ENCODE peak calls at places on chromosomes 5 and 9, in eight cellular contexts. One of them, this sample, is unnamed.

GRCh38 chr5:40717281-40717680 is 37.6 kb downstream of the PTGER4 start:
- DNase-seq in GM23248: peak; percentile 81
- DNase-seq in HL-60: no peak
- DNase-seq in prostate gland: no peak
- DNase-seq in HepG2: no peak
- DNase-seq in neural progenitor cell: no peak
- DNase-seq in left lung: no peak
- DNase-seq in transverse colon: no peak
- DNase-seq in this sample: peak; percentile 46

GRCh38 chr5:16754621-16755020 is 137.8 kb upstream of the RETREG1 start:
- DNase-seq in HL-60: no peak
- DNase-seq in transverse colon: no peak
- DNase-seq in neural progenitor cell: peak; percentile 87
- DNase-seq in left lung: no peak
- DNase-seq in prostate gland: no peak
- DNase-seq in GM23248: no peak
- DNase-seq in HepG2: no peak
- DNase-seq in this sample: no peak

GRCh38 chr5:88825782-88826110 is 57.2 kb downstream of the MEF2C start:
- DNase-seq in left lung: no peak
- DNase-seq in transverse colon: no peak
- DNase-seq in HL-60: peak; percentile 1
- DNase-seq in HepG2: no peak
- DNase-seq in prostate gland: no peak
- DNase-seq in neural progenitor cell: no peak
- DNase-seq in GM23248: no peak
- DNase-seq in this sample: no peak

GRCh38 chr5:32462618-32463017 is 18.1 kb upstream of the ZFR start:
- DNase-seq in prostate gland: no peak
- DNase-seq in HepG2: no peak
- DNase-seq in GM23248: peak; percentile 92
- DNase-seq in left lung: no peak
- DNase-seq in HL-60: no peak
- DNase-seq in neural progenitor cell: no peak
- DNase-seq in transverse colon: no peak
- DNase-seq in this sample: peak; percentile 13

GRCh38 chr5:36664762-36665161 is 58.4 kb downstream of the SLC1A3 start:
- DNase-seq in GM23248: no peak
- DNase-seq in HepG2: no peak
- DNase-seq in transverse colon: no peak
- DNase-seq in neural progenitor cell: no peak
- DNase-seq in left lung: no peak
- DNase-seq in HL-60: no peak
- DNase-seq in prostate gland: no peak
- DNase-seq in this sample: no peak

GRCh38 chr5:1325870-1326546 is 18.9 kb downstream of the CLPTM1L start:
- DNase-seq in prostate gland: no peak
- DNase-seq in left lung: peak; percentile 67
- DNase-seq in transverse colon: no peak
- DNase-seq in neural progenitor cell: no peak
- DNase-seq in HL-60: no peak
- DNase-seq in HepG2: no peak
- DNase-seq in GM23248: peak; percentile 49
- DNase-seq in this sample: no peak

GRCh38 chr5:129830288-129830687 is 74.0 kb upstream of the CHSY3 start:
- DNase-seq in GM23248: no peak
- DNase-seq in prostate gland: no peak
- DNase-seq in neural progenitor cell: no peak
- DNase-seq in transverse colon: no peak
- DNase-seq in left lung: no peak
- DNase-seq in HepG2: no peak
- DNase-seq in HL-60: no peak
- DNase-seq in this sample: no peak

GRCh38 chr5:122420126-122420525 is 108.1 kb downstream of the SNCAIP start:
- DNase-seq in prostate gland: no peak
- DNase-seq in left lung: no peak
- DNase-seq in neural progenitor cell: no peak
- DNase-seq in transverse colon: no peak
- DNase-seq in HL-60: no peak
- DNase-seq in GM23248: no peak
- DNase-seq in HepG2: no peak
- DNase-seq in this sample: no peak

GRCh38 chr9:73074176-73074708 is 77.4 kb upstream of the ANXA1 start:
- DNase-seq in neural progenitor cell: no peak
- DNase-seq in transverse colon: no peak
- DNase-seq in HL-60: no peak
- DNase-seq in GM23248: no peak
- DNase-seq in HepG2: peak; percentile 70
- DNase-seq in left lung: no peak
- DNase-seq in prostate gland: no peak
- DNase-seq in this sample: no peak

GRCh38 chr5:7897014-7897600 is 28.2 kb downstream of the MTRR start:
- DNase-seq in neural progenitor cell: peak; percentile 42
- DNase-seq in left lung: no peak
- DNase-seq in HepG2: peak; percentile 21
- DNase-seq in HL-60: peak; percentile 35
- DNase-seq in prostate gland: no peak
- DNase-seq in GM23248: peak; percentile 65
- DNase-seq in transverse colon: peak; percentile 11
- DNase-seq in this sample: no peak

GRCh38 chr9:22037954-22038690 is 29.0 kb upstream of the CDKN2B start:
- DNase-seq in HepG2: no peak
- DNase-seq in left lung: no peak
- DNase-seq in prostate gland: no peak
- DNase-seq in HL-60: no peak
- DNase-seq in transverse colon: no peak
- DNase-seq in GM23248: peak; percentile 71
- DNase-seq in neural progenitor cell: no peak
- DNase-seq in this sample: no peak

GRCh38 chr5:16812911-16813310 is 123.2 kb downstream of the MYO10 start:
- DNase-seq in transverse colon: peak; percentile 14
- DNase-seq in HL-60: no peak
- DNase-seq in HepG2: peak; percentile 58
- DNase-seq in left lung: no peak
- DNase-seq in prostate gland: peak; percentile 77
- DNase-seq in neural progenitor cell: no peak
- DNase-seq in GM23248: no peak
- DNase-seq in this sample: peak; percentile 67

GRCh38 chr9:97900738-97901565 is 21.3 kb downstream of the TRMO start:
- DNase-seq in HepG2: peak; percentile 28
- DNase-seq in GM23248: peak; percentile 71
- DNase-seq in prostate gland: no peak
- DNase-seq in neural progenitor cell: peak; percentile 56
- DNase-seq in left lung: no peak
- DNase-seq in transverse colon: no peak
- DNase-seq in HL-60: peak; percentile 28
- DNase-seq in this sample: no peak

GRCh38 chr9:2623866-2624682 is 2.5 kb downstream of the VLDLR start:
- DNase-seq in transverse colon: no peak
- DNase-seq in HepG2: no peak
- DNase-seq in HL-60: no peak
- DNase-seq in neural progenitor cell: no peak
- DNase-seq in left lung: no peak
- DNase-seq in prostate gland: no peak
- DNase-seq in GM23248: no peak
- DNase-seq in this sample: no peak

GRCh38 chr5:137164536-137164935 is 334.6 kb downstream of the SPOCK1 start:
- DNase-seq in HepG2: no peak
- DNase-seq in HL-60: no peak
- DNase-seq in neural progenitor cell: no peak
- DNase-seq in left lung: no peak
- DNase-seq in transverse colon: no peak
- DNase-seq in prostate gland: no peak
- DNase-seq in GM23248: no peak
- DNase-seq in this sample: no peak

GRCh38 chr5:37490931-37491330 is 111.8 kb downstream of the WDR70 start:
- DNase-seq in left lung: no peak
- DNase-seq in HepG2: no peak
- DNase-seq in HL-60: no peak
- DNase-seq in transverse colon: no peak
- DNase-seq in GM23248: no peak
- DNase-seq in neural progenitor cell: no peak
- DNase-seq in prostate gland: no peak
- DNase-seq in this sample: no peak

GRCh38 chr5:126814721-126815404 is 37.9 kb downstream of the LMNB1 start:
- DNase-seq in HL-60: no peak
- DNase-seq in prostate gland: no peak
- DNase-seq in HepG2: no peak
- DNase-seq in transverse colon: no peak
- DNase-seq in left lung: no peak
- DNase-seq in GM23248: peak; percentile 54
- DNase-seq in neural progenitor cell: no peak
- DNase-seq in this sample: no peak

GRCh38 chr5:148559461-148559860 is 94.9 kb downstream of the HTR4 start:
- DNase-seq in HepG2: no peak
- DNase-seq in neural progenitor cell: no peak
- DNase-seq in GM23248: no peak
- DNase-seq in prostate gland: peak; percentile 13
- DNase-seq in transverse colon: peak; percentile 62
- DNase-seq in left lung: no peak
- DNase-seq in HL-60: no peak
- DNase-seq in this sample: no peak

GRCh38 chr5:53023969-53024368 is 34.8 kb downstream of the ITGA2 start:
- DNase-seq in prostate gland: no peak
- DNase-seq in GM23248: peak; percentile 95
- DNase-seq in transverse colon: no peak
- DNase-seq in HepG2: no peak
- DNase-seq in left lung: no peak
- DNase-seq in neural progenitor cell: no peak
- DNase-seq in HL-60: no peak
- DNase-seq in this sample: peak; percentile 83

GRCh38 chr9:87498816-87499454 is 1.3 kb downstream of the DAPK1 start:
- DNase-seq in neural progenitor cell: peak; percentile 35
- DNase-seq in prostate gland: no peak
- DNase-seq in HepG2: no peak
- DNase-seq in transverse colon: no peak
- DNase-seq in HL-60: no peak
- DNase-seq in left lung: no peak
- DNase-seq in GM23248: no peak
- DNase-seq in this sample: no peak
- H3K4me3 ChIP-seq in neural progenitor cell: peak overlapping the region; percentile 66
- H3K4me3 ChIP-seq in prostate gland: peak overlapping the region; percentile 65
- H3K4me3 ChIP-seq in HepG2: peak overlapping the region; percentile 79
- H3K4me3 ChIP-seq in transverse colon: peak overlapping the region; percentile 59
- H3K4me3 ChIP-seq in HL-60: no peak overlapping the region
- H3K4me3 ChIP-seq in left lung: peak overlapping the region; percentile 74
- H3K4me3 ChIP-seq in GM23248: peak overlapping the region; percentile 60
- H3K4me3 ChIP-seq in this sample: peak overlapping the region; percentile 55

GRCh38 chr5:96335873-96336272 is 97.2 kb downstream of the PCSK1 start:
- DNase-seq in neural progenitor cell: no peak
- DNase-seq in GM23248: peak; percentile 31
- DNase-seq in HL-60: no peak
- DNase-seq in prostate gland: no peak
- DNase-seq in left lung: no peak
- DNase-seq in transverse colon: no peak
- DNase-seq in HepG2: no peak
- DNase-seq in this sample: no peak
- H3K4me3 ChIP-seq in neural progenitor cell: no peak overlapping the region
- H3K4me3 ChIP-seq in GM23248: no peak overlapping the region
- H3K4me3 ChIP-seq in HL-60: no peak overlapping the region
- H3K4me3 ChIP-seq in prostate gland: no peak overlapping the region
- H3K4me3 ChIP-seq in left lung: no peak overlapping the region
- H3K4me3 ChIP-seq in transverse colon: no peak overlapping the region
- H3K4me3 ChIP-seq in HepG2: no peak overlapping the region
- H3K4me3 ChIP-seq in this sample: no peak overlapping the region

GRCh38 chr9:117704597-117704996 is 394 bp downstream of the TLR4 start:
- DNase-seq in left lung: no peak
- DNase-seq in prostate gland: no peak
- DNase-seq in neural progenitor cell: no peak
- DNase-seq in transverse colon: no peak
- DNase-seq in HepG2: no peak
- DNase-seq in HL-60: no peak
- DNase-seq in GM23248: no peak
- DNase-seq in this sample: no peak
- H3K4me3 ChIP-seq in left lung: peak overlapping the region; percentile 32
- H3K4me3 ChIP-seq in prostate gland: peak overlapping the region; percentile 8
- H3K4me3 ChIP-seq in neural progenitor cell: no peak overlapping the region
- H3K4me3 ChIP-seq in transverse colon: peak overlapping the region; percentile 25
- H3K4me3 ChIP-seq in HepG2: no peak overlapping the region
- H3K4me3 ChIP-seq in HL-60: peak overlapping the region; percentile 73
- H3K4me3 ChIP-seq in GM23248: peak overlapping the region; percentile 70
- H3K4me3 ChIP-seq in this sample: peak overlapping the region; percentile 35

DNA sequence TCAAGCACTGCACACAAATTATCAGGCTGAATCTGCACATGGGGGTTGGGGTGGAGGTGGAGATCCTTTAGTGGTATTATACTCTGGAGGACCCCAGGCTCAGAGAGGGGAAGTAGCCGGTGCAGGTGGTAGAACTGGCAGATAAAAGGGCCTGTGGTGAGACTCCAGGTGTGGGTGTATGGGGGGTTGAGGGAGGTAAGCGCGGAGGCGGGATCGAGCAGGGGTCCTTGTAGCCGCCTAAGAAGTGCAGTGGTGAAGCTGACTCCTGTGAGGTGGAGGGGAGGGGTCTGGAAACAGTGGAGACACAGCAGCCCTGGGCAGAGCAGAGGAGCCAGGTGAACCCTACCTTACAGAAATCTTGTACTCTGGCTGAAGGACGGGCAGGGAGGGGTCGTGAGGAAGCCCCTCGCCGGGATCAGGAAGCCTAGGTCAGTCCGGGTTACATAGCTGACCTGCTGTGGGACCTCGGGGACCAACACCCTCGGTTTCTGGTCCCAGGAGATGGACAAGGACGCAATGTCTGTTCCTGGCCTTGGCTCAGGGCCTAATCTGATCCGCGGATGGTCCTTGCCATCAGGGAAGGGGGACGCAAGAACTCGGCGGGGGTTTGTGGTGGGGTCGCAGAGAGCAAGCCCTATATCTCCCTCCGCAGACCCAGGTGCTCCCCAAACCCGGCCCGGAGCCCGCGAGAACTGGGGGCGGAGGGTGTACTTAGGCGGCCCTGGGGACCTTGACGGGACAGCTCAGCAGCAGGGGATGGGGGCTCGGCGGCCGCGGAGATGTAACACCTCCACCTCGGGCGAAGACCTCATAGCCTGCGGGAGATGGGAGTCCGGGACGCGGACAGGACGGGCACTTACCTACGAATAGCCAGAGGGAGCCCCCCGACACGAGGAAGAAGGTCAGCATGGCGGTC is 555 bp downstream of the ACSL6 start:
- DNase-seq in neural progenitor cell: peak; percentile 9
- DNase-seq in HL-60: no peak
- DNase-seq in GM23248: no peak
- DNase-seq in HepG2: no peak
- DNase-seq in transverse colon: peak; percentile 2
- DNase-seq in left lung: no peak
- DNase-seq in prostate gland: no peak
- DNase-seq in this sample: no peak
- H3K4me3 ChIP-seq in neural progenitor cell: peak overlapping the region; percentile 61
- H3K4me3 ChIP-seq in HL-60: no peak overlapping the region
- H3K4me3 ChIP-seq in GM23248: peak overlapping the region; percentile 70
- H3K4me3 ChIP-seq in HepG2: peak overlapping the region; percentile 62
- H3K4me3 ChIP-seq in transverse colon: peak overlapping the region; percentile 42
- H3K4me3 ChIP-seq in left lung: peak overlapping the region; percentile 38
- H3K4me3 ChIP-seq in prostate gland: peak overlapping the region; percentile 47
- H3K4me3 ChIP-seq in this sample: peak overlapping the region; percentile 50